ENCODE peak calls at places on chromosome 15, in nine cellular contexts. J is upper lobe of right lung; A is HT-29; O is activated CD8-positive, alpha-beta memory T cell treated with anti-CD3 and anti-CD28 coated beads for 48 hours; T is GM23248; G is NCI-H1092 treated with DMSO at 0.1 percent for 48 hours; W is epithelial cell of proximal tubule; S is GM19239; Q is aorta. D is an unnamed sample.

GRCh38 chr15:69841046-69841828 is 256.5 kb downstream of the TLE3 start:
- DNase-seq in J (no peak), S (no peak), W (no peak), T (peak; percentile 30), Q (no peak), A (no peak), G (no peak), O (no peak), D (no peak)

GRCh38 chr15:82143390-82144047 is 97.7 kb upstream of the MEX3B start:
- DNase-seq in Q (no peak), W (no peak), G (no peak), T (no peak), O (no peak), A (no peak), J (no peak), S (no peak), D (no peak)

GRCh38 chr15:64855206-64856000 is 13.7 kb downstream of the PLEKHO2 start:
- DNase-seq in S (no peak), O (no peak), J (no peak), T (peak; percentile 76), A (no peak), Q (no peak), G (no peak), W (no peak), D (peak; percentile 46)

GRCh38 chr15:61923173-61923572 is 137.1 kb downstream of the VPS13C start:
- DNase-seq in S (no peak), A (no peak), Q (no peak), O (no peak), W (no peak), J (no peak), T (no peak), G (no peak), D (no peak)

GRCh38 chr15:38636597-38636996 is 72.0 kb upstream of the RASGRP1 start:
- DNase-seq in J (no peak), T (peak; percentile 35), W (no peak), A (no peak), Q (no peak), S (no peak), O (no peak), G (no peak), D (no peak)

GRCh38 chr15:44102675-44103254 is 92.3 kb downstream of the FRMD5 start:
- DNase-seq in W (peak; percentile 99), A (peak; percentile 82), Q (no peak), J (no peak), S (no peak), T (peak; percentile 99), O (no peak), G (peak; percentile 40), D (peak; percentile 91)

GRCh38 chr15:67290319-67290718 is 35.7 kb downstream of the IQCH start:
- DNase-seq in A (no peak), W (no peak), J (no peak), S (no peak), G (no peak), Q (no peak), T (peak; percentile 66), O (no peak), D (no peak)

GRCh38 chr15:61426466-61426865 is 197.4 kb upstream of the RORA start:
- DNase-seq in Q (no peak), T (no peak), A (no peak), O (no peak), W (no peak), J (no peak), G (no peak), S (no peak), D (no peak)

GRCh38 chr15:85443593-85444328 is 63.4 kb downstream of the AKAP13 start:
- DNase-seq in W (peak; percentile 89), S (no peak), Q (no peak), T (peak; percentile 10), A (peak; percentile 94), J (no peak), O (no peak), G (no peak), D (peak; percentile 70)

GRCh38 chr15:68797157-68797556 is 23.5 kb downstream of the ANP32A start:
- DNase-seq in A (no peak), Q (no peak), T (peak; percentile 43), S (no peak), G (no peak), W (no peak), J (no peak), O (no peak), D (no peak)

GRCh38 chr15:93072440-93073394 is 16.3 kb downstream of the RGMA start:
- DNase-seq in T (peak; percentile 51), O (no peak), A (no peak), W (no peak), S (no peak), J (peak; percentile 91), Q (peak; percentile 96), G (peak; percentile 65), D (peak; percentile 88)

GRCh38 chr15:89494006-89494405 is 2.4 kb downstream of the RHCG start:
- DNase-seq in A (no peak), T (no peak), S (no peak), O (no peak), G (no peak), W (no peak), J (peak; percentile 29), Q (no peak), D (no peak)

GRCh38 chr15:62779041-62779810 is 263.3 kb upstream of the TPM1 start:
- DNase-seq in S (no peak), O (no peak), A (no peak), W (no peak), J (no peak), T (peak; percentile 72), G (no peak), Q (no peak), D (no peak)

GRCh38 chr15:98671060-98672008 is 23.0 kb downstream of the IGF1R start:
- DNase-seq in S (no peak), A (no peak), O (no peak), W (no peak), T (peak; percentile 74), J (no peak), G (no peak), Q (no peak), D (peak; percentile 13)

D was measured in NCI-H69.